ENCODE peak calls at places on chromosomes 13 and 19, in eight cellular contexts. One of them, this sample, is unnamed.
A peak's percentile ranks its signal among the peaks of the same experiment; 100 is the strongest.

GRCh38 chr13:113774177-113775107 is 15.4 kb downstream of the TMEM255B start:
- DNase-seq in Daoy: peak; percentile 52
- DNase-seq in fibroblast of pulmonary artery: peak; percentile 74
- DNase-seq in stomach: peak; percentile 15
- DNase-seq in T follicular helper cell: no peak
- DNase-seq in putamen: no peak
- DNase-seq in occipital lobe: no peak
- DNase-seq in dermis microvascular lymphatic vessel endothelial cell: peak; percentile 95
- DNase-seq in this sample: no peak

GRCh38 chr19:47013041-47013517 is 6.6 kb upstream of the NPAS1 start:
- DNase-seq in putamen: peak; percentile 61
- DNase-seq in dermis microvascular lymphatic vessel endothelial cell: no peak
- DNase-seq in occipital lobe: peak; percentile 76
- DNase-seq in T follicular helper cell: peak; percentile 31
- DNase-seq in Daoy: peak; percentile 87
- DNase-seq in fibroblast of pulmonary artery: peak; percentile 73
- DNase-seq in stomach: peak; percentile 85
- DNase-seq in this sample: peak; percentile 83

GRCh38 chr19:18002347-18002850 is 5.6 kb upstream of the ARRDC2 start:
- DNase-seq in T follicular helper cell: no peak
- DNase-seq in Daoy: no peak
- DNase-seq in putamen: no peak
- DNase-seq in stomach: no peak
- DNase-seq in dermis microvascular lymphatic vessel endothelial cell: no peak
- DNase-seq in fibroblast of pulmonary artery: no peak
- DNase-seq in occipital lobe: no peak
- DNase-seq in this sample: no peak

GRCh38 chr13:39918837-39919236 is 263.4 kb downstream of the COG6 start:
- DNase-seq in T follicular helper cell: no peak
- DNase-seq in putamen: no peak
- DNase-seq in occipital lobe: no peak
- DNase-seq in dermis microvascular lymphatic vessel endothelial cell: no peak
- DNase-seq in stomach: no peak
- DNase-seq in Daoy: no peak
- DNase-seq in fibroblast of pulmonary artery: peak; percentile 66
- DNase-seq in this sample: no peak

GRCh38 chr19:3073159-3073563 is 10.9 kb upstream of the TLE5 start:
- DNase-seq in occipital lobe: no peak
- DNase-seq in stomach: no peak
- DNase-seq in fibroblast of pulmonary artery: peak; percentile 89
- DNase-seq in Daoy: peak; percentile 78
- DNase-seq in putamen: no peak
- DNase-seq in T follicular helper cell: no peak
- DNase-seq in dermis microvascular lymphatic vessel endothelial cell: no peak
- DNase-seq in this sample: no peak

GRCh38 chr13:69704311-69704710 is 403.3 kb upstream of the ATXN8OS start:
- DNase-seq in Daoy: no peak
- DNase-seq in fibroblast of pulmonary artery: peak; percentile 4
- DNase-seq in dermis microvascular lymphatic vessel endothelial cell: no peak
- DNase-seq in stomach: no peak
- DNase-seq in T follicular helper cell: no peak
- DNase-seq in putamen: no peak
- DNase-seq in occipital lobe: no peak
- DNase-seq in this sample: no peak

GRCh38 chr13:41136396-41137031 is 3.9 kb upstream of the KBTBD6 start:
- DNase-seq in T follicular helper cell: no peak
- DNase-seq in fibroblast of pulmonary artery: no peak
- DNase-seq in dermis microvascular lymphatic vessel endothelial cell: no peak
- DNase-seq in putamen: no peak
- DNase-seq in stomach: no peak
- DNase-seq in Daoy: no peak
- DNase-seq in occipital lobe: no peak
- DNase-seq in this sample: no peak

GRCh38 chr13:109400192-109400591 is 386.2 kb downstream of the IRS2 start:
- DNase-seq in putamen: peak; percentile 23
- DNase-seq in fibroblast of pulmonary artery: peak; percentile 18
- DNase-seq in T follicular helper cell: no peak
- DNase-seq in stomach: peak; percentile 68
- DNase-seq in Daoy: no peak
- DNase-seq in occipital lobe: no peak
- DNase-seq in dermis microvascular lymphatic vessel endothelial cell: no peak
- DNase-seq in this sample: peak; percentile 12

GRCh38 chr13:50611117-50611781 is 232.2 kb downstream of the DLEU7 start:
- DNase-seq in Daoy: no peak
- DNase-seq in putamen: no peak
- DNase-seq in fibroblast of pulmonary artery: no peak
- DNase-seq in T follicular helper cell: no peak
- DNase-seq in dermis microvascular lymphatic vessel endothelial cell: no peak
- DNase-seq in stomach: no peak
- DNase-seq in occipital lobe: no peak
- DNase-seq in this sample: no peak

GRCh38 chr19:524062-524674 is 7.4 kb upstream of the CDC34 start:
- DNase-seq in T follicular helper cell: no peak
- DNase-seq in putamen: no peak
- DNase-seq in Daoy: peak; percentile 64
- DNase-seq in dermis microvascular lymphatic vessel endothelial cell: no peak
- DNase-seq in fibroblast of pulmonary artery: no peak
- DNase-seq in stomach: no peak
- DNase-seq in occipital lobe: no peak
- DNase-seq in this sample: no peak

GRCh38 chr19:51398096-51398704 is 7.8 kb upstream of the C19orf84 start:
- DNase-seq in fibroblast of pulmonary artery: peak; percentile 37
- DNase-seq in dermis microvascular lymphatic vessel endothelial cell: no peak
- DNase-seq in stomach: no peak
- DNase-seq in occipital lobe: no peak
- DNase-seq in putamen: no peak
- DNase-seq in T follicular helper cell: no peak
- DNase-seq in Daoy: no peak
- DNase-seq in this sample: no peak

GRCh38 chr19:39469036-39469435 is 11.6 kb upstream of the TIMM50 start:
- DNase-seq in Daoy: no peak
- DNase-seq in stomach: no peak
- DNase-seq in occipital lobe: no peak
- DNase-seq in T follicular helper cell: no peak
- DNase-seq in dermis microvascular lymphatic vessel endothelial cell: no peak
- DNase-seq in fibroblast of pulmonary artery: no peak
- DNase-seq in putamen: no peak
- DNase-seq in this sample: no peak

GRCh38 chr19:54724644-54725043 is 402 bp downstream of the KIR3DL3 start:
- DNase-seq in stomach: no peak
- DNase-seq in occipital lobe: no peak
- DNase-seq in Daoy: no peak
- DNase-seq in fibroblast of pulmonary artery: no peak
- DNase-seq in T follicular helper cell: no peak
- DNase-seq in dermis microvascular lymphatic vessel endothelial cell: no peak
- DNase-seq in putamen: no peak
- DNase-seq in this sample: no peak

GRCh38 chr13:26991508-26992181 is 180.0 kb downstream of the USP12 start:
- DNase-seq in stomach: peak; percentile 63
- DNase-seq in fibroblast of pulmonary artery: no peak
- DNase-seq in dermis microvascular lymphatic vessel endothelial cell: no peak
- DNase-seq in Daoy: no peak
- DNase-seq in putamen: peak; percentile 79
- DNase-seq in T follicular helper cell: no peak
- DNase-seq in occipital lobe: peak; percentile 25
- DNase-seq in this sample: no peak

GRCh38 chr19:4638330-4638729 is 986 bp upstream of the TNFAIP8L1 start:
- DNase-seq in dermis microvascular lymphatic vessel endothelial cell: peak; percentile 94
- DNase-seq in Daoy: no peak
- DNase-seq in fibroblast of pulmonary artery: no peak
- DNase-seq in putamen: no peak
- DNase-seq in T follicular helper cell: no peak
- DNase-seq in occipital lobe: no peak
- DNase-seq in stomach: no peak
- DNase-seq in this sample: no peak

GRCh38 chr13:75919660-75920199 is 283.6 kb downstream of the LMO7 start:
- DNase-seq in stomach: no peak
- DNase-seq in dermis microvascular lymphatic vessel endothelial cell: no peak
- DNase-seq in occipital lobe: no peak
- DNase-seq in T follicular helper cell: no peak
- DNase-seq in Daoy: no peak
- DNase-seq in putamen: no peak
- DNase-seq in fibroblast of pulmonary artery: no peak
- DNase-seq in this sample: no peak

GRCh38 chr13:34901577-34901976 is 40.5 kb upstream of the NBEA start:
- DNase-seq in T follicular helper cell: no peak
- DNase-seq in stomach: no peak
- DNase-seq in fibroblast of pulmonary artery: no peak
- DNase-seq in dermis microvascular lymphatic vessel endothelial cell: no peak
- DNase-seq in occipital lobe: no peak
- DNase-seq in Daoy: no peak
- DNase-seq in putamen: no peak
- DNase-seq in this sample: no peak

This sample was measured in neural crest cell.